ENCODE peak calls at places on chromosomes 1 and 21, in four cellular contexts. O is epithelial cell of proximal tubule; N is mucosa of descending colon; Q is stimulated activated CD4-positive, alpha-beta T cell treated with anti-CD3 and anti-CD28 coated beads, Interleukin-12 subunit alpha, Interleukin-12 subunit beta, amount 100 ng/mL, for 48 hours. B is an unnamed sample.

GRCh38 chr21:40631201-40631600 is 215.8 kb downstream of the DSCAM start:
- DNase-seq in O (no peak), N (no peak), Q (no peak), B (no peak)

GRCh38 chr1:220123889-220124288 is 30.0 kb downstream of the IARS2 start:
- DNase-seq in O (no peak), N (no peak), Q (no peak), B (peak; percentile 17)

GRCh38 chr1:85580046-85580411 is 532 bp upstream of the CCN1 start:
- DNase-seq in O (no peak), N (no peak), Q (no peak), B (no peak)

GRCh38 chr1:151773698-151774097 is 10.4 kb upstream of the MRPL9 start:
- DNase-seq in O (peak; percentile 84), N (no peak), Q (no peak), B (no peak)

GRCh38 chr1:195717651-195718050 is 890.6 kb downstream of the KCNT2 start:
- DNase-seq in O (no peak), N (no peak), Q (no peak), B (no peak)

GRCh38 chr1:172089768-172090510 is 248.6 kb downstream of the DNM3 start:
- DNase-seq in O (peak; percentile 19), N (peak; percentile 70), Q (peak; percentile 48), B (no peak)

GRCh38 chr1:180724055-180724454 is 92.2 kb downstream of the XPR1 start:
- DNase-seq in O (no peak), N (no peak), Q (no peak), B (no peak)

GRCh38 chr1:87723193-87723592 is 394.5 kb downstream of the LMO4 start:
- DNase-seq in O (no peak), N (no peak), Q (no peak), B (no peak)

GRCh38 chr21:15003463-15004135 is 61.2 kb downstream of the NRIP1 start:
- DNase-seq in O (no peak), N (peak; percentile 20), Q (no peak), B (no peak)